ENCODE peak calls at places on chromosomes 4 and X, in four cellular contexts. One of them, this sample, is unnamed.

GRCh38 chr4:169540774-169541173 is 71.6 kb downstream of the NEK1 start:
- DNase-seq in HL-60: no peak
- DNase-seq in K562: no peak
- DNase-seq in GM12878: no peak
- DNase-seq in this sample: no peak

GRCh38 chr4:98710831-98711230 is 52.4 kb upstream of the TSPAN5 start:
- DNase-seq in HL-60: no peak
- DNase-seq in K562: no peak
- DNase-seq in GM12878: no peak
- DNase-seq in this sample: no peak

GRCh38 chr4:24209891-24210290 is 320.0 kb upstream of the PPARGC1A start:
- DNase-seq in HL-60: no peak
- DNase-seq in K562: no peak
- DNase-seq in GM12878: no peak
- DNase-seq in this sample: no peak

GRCh38 chrX:14015941-14016340 is 13.8 kb downstream of the GEMIN8 start:
- DNase-seq in HL-60: no peak
- DNase-seq in K562: no peak
- DNase-seq in GM12878: no peak
- DNase-seq in this sample: no peak

GRCh38 chr4:120841580-120841979 is 80.9 kb downstream of the PRDM5 start:
- DNase-seq in HL-60: no peak
- DNase-seq in K562: no peak
- DNase-seq in GM12878: no peak
- DNase-seq in this sample: no peak

GRCh38 chrX:18895157-18895952 is 88.6 kb downstream of the PHKA2 start:
- DNase-seq in HL-60: no peak
- DNase-seq in K562: no peak
- DNase-seq in GM12878: no peak
- DNase-seq in this sample: no peak

GRCh38 chr4:8320386-8320750 is 50.8 kb downstream of the HTRA3 start:
- DNase-seq in HL-60: no peak
- DNase-seq in K562: peak
- DNase-seq in GM12878: no peak
- DNase-seq in this sample: no peak

GRCh38 chrX:30196322-30196721 is 19.0 kb upstream of the MAGEB2 start:
- DNase-seq in HL-60: no peak
- DNase-seq in K562: peak
- DNase-seq in GM12878: no peak
- DNase-seq in this sample: no peak

GRCh38 chr4:88017516-88018302 is 10.3 kb downstream of the PKD2 start:
- DNase-seq in HL-60: no peak
- DNase-seq in K562: no peak
- DNase-seq in GM12878: no peak
- DNase-seq in this sample: no peak

GRCh38 chrX:13131511-13132137 is 87.2 kb upstream of the FAM9C start:
- DNase-seq in HL-60: peak
- DNase-seq in K562: no peak
- DNase-seq in GM12878: no peak
- DNase-seq in this sample: no peak

GRCh38 chr4:91345632-91346031 is 958.1 kb upstream of the GRID2 start:
- DNase-seq in HL-60: no peak
- DNase-seq in K562: no peak
- DNase-seq in GM12878: no peak
- DNase-seq in this sample: no peak

GRCh38 chrX:14363719-14364118 is 165.6 kb upstream of the GLRA2 start:
- DNase-seq in HL-60: no peak
- DNase-seq in K562: no peak
- DNase-seq in GM12878: no peak
- DNase-seq in this sample: no peak

GRCh38 chrX:10074241-10074941 is 82.4 kb upstream of the CLCN4 start:
- DNase-seq in HL-60: no peak
- DNase-seq in K562: no peak
- DNase-seq in GM12878: no peak
- DNase-seq in this sample: no peak

GRCh38 chr4:108590776-108591175 is 29.6 kb upstream of the RPL34 start:
- DNase-seq in HL-60: no peak
- DNase-seq in K562: no peak
- DNase-seq in GM12878: no peak
- DNase-seq in this sample: no peak
- TF ChIP-seq SPI1 in HL-60: no peak
- TF ChIP-seq SPI1 in K562: no peak
- TF ChIP-seq SPI1 in GM12878: no peak
- TF ChIP-seq SPI1 in this sample: no peak

GRCh38 chr4:55675196-55675793 is 39.2 kb upstream of the NMU start:
- DNase-seq in HL-60: no peak
- DNase-seq in K562: no peak
- DNase-seq in GM12878: no peak
- DNase-seq in this sample: no peak
- TF ChIP-seq SPI1 in HL-60: no peak
- TF ChIP-seq SPI1 in K562: no peak
- TF ChIP-seq SPI1 in GM12878: no peak
- TF ChIP-seq SPI1 in this sample: no peak

GRCh38 chr4:1927675-1928074 is 56.5 kb downstream of the NSD2 start:
- DNase-seq in HL-60: no peak
- DNase-seq in K562: no peak
- DNase-seq in GM12878: no peak
- DNase-seq in this sample: no peak

GRCh38 chr4:1928356-1929235 is 57.4 kb downstream of the NSD2 start:
- DNase-seq in HL-60: peak
- DNase-seq in K562: no peak
- DNase-seq in GM12878: no peak
- DNase-seq in this sample: no peak

GRCh38 chr4:1922826-1923225 is 51.6 kb downstream of the NSD2 start:
- DNase-seq in HL-60: no peak
- DNase-seq in K562: no peak
- DNase-seq in GM12878: no peak
- DNase-seq in this sample: no peak
- TF ChIP-seq SPI1 in HL-60: no peak
- TF ChIP-seq SPI1 in K562: no peak
- TF ChIP-seq SPI1 in GM12878: no peak
- TF ChIP-seq SPI1 in this sample: no peak

GRCh38 chrX:110418220-110418856 is 59.7 kb downstream of the RTL9 start:
- DNase-seq in HL-60: no peak
- DNase-seq in K562: peak
- DNase-seq in GM12878: no peak
- DNase-seq in this sample: no peak
- TF ChIP-seq SPI1 in HL-60: no peak
- TF ChIP-seq SPI1 in K562: no peak
- TF ChIP-seq SPI1 in GM12878: no peak
- TF ChIP-seq SPI1 in this sample: no peak

DNA sequence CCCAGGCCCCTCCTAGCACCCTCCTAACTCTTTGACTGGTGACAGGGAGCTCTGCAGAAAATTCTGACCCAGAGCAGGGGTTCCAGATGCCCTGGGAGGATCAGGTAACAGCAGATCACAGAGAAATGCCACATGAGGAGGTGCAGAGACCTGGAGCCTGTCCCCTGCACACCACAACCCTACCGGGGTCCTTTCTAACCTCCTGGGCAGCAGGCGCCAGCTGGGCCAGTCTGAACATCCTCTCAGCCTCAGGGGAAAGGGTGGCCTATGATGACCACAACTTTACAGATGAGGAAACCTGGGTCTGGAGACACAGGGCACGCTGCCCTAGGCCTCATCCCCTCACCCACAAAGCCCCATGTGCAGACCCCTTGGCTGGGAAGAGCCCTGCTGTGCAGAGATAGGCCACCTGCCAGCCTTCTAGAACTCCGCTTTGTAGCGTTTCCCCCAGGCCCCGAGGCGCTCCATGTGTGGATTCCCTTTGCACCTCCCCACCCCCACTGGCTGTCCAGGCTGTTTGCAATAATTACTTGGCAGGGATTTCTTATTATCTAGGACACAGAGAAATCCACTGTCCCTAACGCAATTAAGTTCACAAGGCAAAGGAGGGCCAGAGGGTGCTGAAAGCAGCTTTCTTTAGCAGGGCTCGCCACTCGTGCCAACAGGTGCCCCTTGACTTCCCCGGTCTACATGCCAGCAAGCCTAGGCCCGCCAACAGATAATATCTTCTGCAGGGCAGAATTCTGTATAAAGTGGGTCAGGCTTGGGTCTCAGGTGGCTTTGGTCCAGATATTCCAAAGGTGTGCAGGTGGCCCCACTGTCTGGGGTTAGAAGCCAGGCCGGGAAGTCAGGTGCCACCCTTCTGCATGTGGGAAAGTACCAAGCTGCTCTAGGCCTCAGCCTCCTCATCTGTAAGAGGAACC is 36.4 kb downstream of the WDR1 start:
- DNase-seq in HL-60: no peak
- DNase-seq in K562: no peak
- DNase-seq in GM12878: no peak
- DNase-seq in this sample: peak
- TF ChIP-seq SPI1 in HL-60: no peak
- TF ChIP-seq SPI1 in K562: no peak
- TF ChIP-seq SPI1 in GM12878: no peak
- TF ChIP-seq SPI1 in this sample: no peak

DNA sequence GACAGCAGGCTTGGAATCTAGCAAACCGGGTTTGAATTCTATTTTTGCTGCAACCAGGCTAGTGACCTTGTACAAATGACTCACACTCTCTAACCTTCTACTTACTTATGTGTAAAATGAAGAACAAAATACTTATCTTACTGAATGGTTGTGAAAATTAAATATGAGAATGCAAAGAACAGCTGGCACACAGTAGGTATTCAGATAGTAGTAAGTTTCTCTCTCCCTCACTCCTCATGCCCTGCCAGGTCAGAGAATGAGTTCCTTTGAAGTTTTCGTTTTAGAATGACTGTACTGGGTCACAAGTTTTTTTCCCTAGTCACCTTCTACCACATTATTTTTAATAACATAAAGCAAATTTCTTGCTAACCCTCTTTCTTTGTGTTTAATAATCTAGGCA is 33.0 kb downstream of the CISD2 start:
- DNase-seq in HL-60: no peak
- DNase-seq in K562: no peak
- DNase-seq in GM12878: no peak
- DNase-seq in this sample: no peak
- TF ChIP-seq SPI1 in HL-60: no peak
- TF ChIP-seq SPI1 in K562: no peak
- TF ChIP-seq SPI1 in GM12878: no peak
- TF ChIP-seq SPI1 in this sample: no peak

DNA sequence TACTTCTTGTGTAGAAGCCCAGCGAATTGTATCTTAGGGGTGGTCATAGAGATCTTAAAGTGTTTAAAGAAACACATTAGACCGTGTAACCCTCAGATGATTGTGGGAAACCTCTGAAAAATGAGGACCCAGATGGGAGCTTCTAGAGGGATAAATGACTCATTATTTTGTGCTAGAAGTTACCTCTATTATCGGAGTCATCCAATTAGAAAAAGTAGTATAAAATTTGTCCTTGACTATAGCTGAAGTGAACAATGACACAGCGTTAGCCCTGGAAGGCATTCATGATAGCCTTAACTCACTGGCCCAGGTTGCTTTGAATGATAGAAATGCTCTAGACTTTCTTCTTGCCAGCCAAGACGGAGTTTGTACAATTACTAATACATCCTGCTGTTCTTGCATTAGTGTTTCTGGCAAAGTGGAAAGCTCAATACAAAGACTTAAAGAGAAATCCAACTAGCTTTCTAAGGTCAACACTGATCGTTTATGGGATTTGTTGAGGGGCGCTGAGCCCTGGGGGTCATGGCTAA is 178.9 kb upstream of the VEGFC start:
- DNase-seq in HL-60: no peak
- DNase-seq in K562: no peak
- DNase-seq in GM12878: no peak
- DNase-seq in this sample: no peak
- TF ChIP-seq SPI1 in HL-60: no peak
- TF ChIP-seq SPI1 in K562: no peak
- TF ChIP-seq SPI1 in GM12878: no peak
- TF ChIP-seq SPI1 in this sample: no peak

GRCh38 chrX:136166221-136166855 is 19.0 kb downstream of the FHL1 start:
- DNase-seq in HL-60: no peak
- DNase-seq in K562: peak
- DNase-seq in GM12878: no peak
- DNase-seq in this sample: no peak
- TF ChIP-seq SPI1 in HL-60: no peak
- TF ChIP-seq SPI1 in K562: no peak
- TF ChIP-seq SPI1 in GM12878: no peak
- TF ChIP-seq SPI1 in this sample: no peak

GRCh38 chr4:102598102-102598758 is 97.1 kb downstream of the NFKB1 start:
- DNase-seq in HL-60: no peak
- DNase-seq in K562: no peak
- DNase-seq in GM12878: no peak
- DNase-seq in this sample: no peak
- TF ChIP-seq SPI1 in HL-60: no peak
- TF ChIP-seq SPI1 in K562: no peak
- TF ChIP-seq SPI1 in GM12878: no peak
- TF ChIP-seq SPI1 in this sample: no peak